ENCODE peak calls at places on chromosomes 13 and 19, in five cellular contexts. V is activated naive CD4-positive, alpha-beta T cell treated with Interleukin-2 at 50 U/mL for 16 hours; L is adrenal gland; I is stimulated activated CD4-positive, alpha-beta T cell treated with anti-CD3 and anti-CD28 coated beads, Interleukin-2, amount 100 ng/mL, for 48 hours; T is left cardiac atrium. W is an unnamed sample.

GRCh38 chr19:29528350-29528945 is 2.7 kb downstream of the VSTM2B start:
- DNase-seq in I (peak), V (peak), L (no peak), T (peak), W (peak)

GRCh38 chr13:76036176-76036575 is 400.0 kb downstream of the LMO7 start:
- DNase-seq in T (no peak), L (no peak), I (no peak), V (no peak), W (no peak)

GRCh38 chr13:101718496-101718895 is 266.0 kb downstream of the ITGBL1 start:
- DNase-seq in L (no peak), V (no peak), T (no peak), I (no peak), W (no peak)

GRCh38 chr19:31512403-31512970 is 163.3 kb upstream of the TSHZ3 start:
- DNase-seq in L (no peak), V (no peak), T (no peak), I (no peak), W (no peak)

GRCh38 chr19:47756953-47757608 is 11.7 kb downstream of the NOP53 start:
- DNase-seq in T (no peak), L (no peak), I (no peak), V (no peak), W (no peak)

GRCh38 chr19:48113190-48113917 is 2.7 kb upstream of the PLA2G4C start:
- DNase-seq in L (no peak), V (no peak), T (no peak), I (no peak), W (no peak)

GRCh38 chr13:88395804-88396203 is 724.6 kb downstream of the SLITRK5 start:
- DNase-seq in V (no peak), L (no peak), I (no peak), T (no peak), W (no peak)

GRCh38 chr13:40765602-40766001 is 5.4 kb downstream of the MRPS31 start:
- DNase-seq in I (no peak), L (no peak), V (no peak), T (no peak), W (no peak)

GRCh38 chr19:33675501-33676124 is 53.9 kb downstream of the CHST8 start:
- DNase-seq in V (no peak), T (no peak), L (no peak), I (no peak), W (peak)

GRCh38 chr13:75425216-75426009 is 56.6 kb downstream of the TBC1D4 start:
- DNase-seq in I (no peak), V (no peak), L (no peak), T (no peak), W (no peak)

GRCh38 chr19:54470276-54470887 is 2.7 kb downstream of the CDC42EP5 start:
- DNase-seq in L (no peak), V (no peak), T (no peak), I (no peak), W (peak)

GRCh38 chr19:49690656-49691242 is at the start of gene CPT1C:
- DNase-seq in L (peak), T (peak), I (peak), V (peak), W (peak)

GRCh38 chr19:17243854-17244617 is 1.7 kb downstream of the NR2F6 start:
- DNase-seq in V (no peak), I (no peak), L (peak), T (peak), W (no peak)

GRCh38 chr13:104318121-104318520 is 1251.9 kb upstream of the SLC10A2 start:
- DNase-seq in T (no peak), I (no peak), L (no peak), V (no peak), W (no peak)

GRCh38 chr13:26656919-26657318 is 99.4 kb downstream of the WASF3 start:
- DNase-seq in T (no peak), I (no peak), V (no peak), L (peak), W (no peak)

GRCh38 chr19:51352783-51353360 is 10.9 kb upstream of the VSIG10L start:
- DNase-seq in V (no peak), I (no peak), T (no peak), L (no peak), W (no peak)

GRCh38 chr19:41530761-41531301 is 45.1 kb upstream of the CEACAM21 start:
- DNase-seq in L (peak), V (no peak), I (no peak), T (no peak), W (no peak)

GRCh38 chr13:64248371-64249065 is 2832.9 kb upstream of the PCDH20 start:
- DNase-seq in I (no peak), L (no peak), T (no peak), V (no peak), W (no peak)

GRCh38 chr19:46069841-46070341 is 29.1 kb upstream of the IGFL4 start:
- DNase-seq in L (no peak), I (no peak), T (no peak), V (no peak), W (no peak)

GRCh38 chr19:7540761-7541480 is 5.4 kb downstream of the PNPLA6 start:
- DNase-seq in L (peak), I (no peak), V (peak), T (no peak), W (no peak)

GRCh38 chr19:38634757-38635482 is 12.5 kb upstream of the ACTN4 start:
- DNase-seq in I (peak), L (peak), T (peak), V (peak), W (peak)

GRCh38 chr19:3459322-3459881 is 20.9 kb downstream of the SMIM24 start:
- DNase-seq in I (no peak), T (peak), V (no peak), L (peak), W (no peak)

GRCh38 chr13:40550130-40550529 is 116.3 kb downstream of the FOXO1 start:
- DNase-seq in V (no peak), L (no peak), I (no peak), T (no peak), W (no peak)

GRCh38 chr13:73215807-73216206 is 157.0 kb downstream of the KLF5 start:
- DNase-seq in T (no peak), I (no peak), L (no peak), V (no peak), W (no peak)

GRCh38 chr13:30864352-30865130 is 41.5 kb upstream of the MEDAG start:
- DNase-seq in L (no peak), I (no peak), T (no peak), V (no peak), W (no peak)

GRCh38 chr13:23705578-23705977 is 135.4 kb downstream of the TNFRSF19 start:
- DNase-seq in I (no peak), V (no peak), L (no peak), T (no peak), W (no peak)

GRCh38 chr13:31207630-31208549 is 8.1 kb downstream of the B3GLCT start:
- DNase-seq in V (no peak), T (peak), I (no peak), L (peak), W (no peak)

GRCh38 chr19:4744451-4745170 is 21.0 kb upstream of the DPP9 start:
- DNase-seq in T (peak), I (no peak), L (peak), V (no peak), W (no peak)

GRCh38 chr19:47615714-47616113 is 6.8 kb downstream of the BICRA start:
- DNase-seq in T (no peak), L (no peak), I (no peak), V (no peak), W (no peak)

GRCh38 chr19:53945441-53945840 is 17.3 kb upstream of the CACNG8 start:
- DNase-seq in T (no peak), L (no peak), I (no peak), V (no peak), W (no peak)

GRCh38 chr19:28555317-28555716 is 657.6 kb downstream of the UQCRFS1 start:
- DNase-seq in T (no peak), L (no peak), V (no peak), I (no peak), W (no peak)

GRCh38 chr19:50759886-50760285 is 10.4 kb upstream of the GPR32 start:
- DNase-seq in I (no peak), T (no peak), L (no peak), V (no peak), W (no peak)

GRCh38 chr13:46668302-46668720 is 115.3 kb downstream of the LRCH1 start:
- DNase-seq in T (peak), I (no peak), L (peak), V (no peak), W (no peak)

GRCh38 chr13:48532146-48532472 is 771 bp downstream of the RCBTB2 start:
- DNase-seq in I (no peak), V (no peak), T (no peak), L (no peak), W (no peak)

GRCh38 chr13:111597041-111598017 is 276.9 kb downstream of the TEX29 start:
- DNase-seq in T (no peak), I (no peak), V (no peak), L (no peak), W (no peak)